ENCODE peak calls at places on chromosomes 2 and 18, in eight cellular contexts. J is psoas muscle; P is endodermal cell; U is osteoblast; V is uterus; C is CD4-positive, CD25-positive, alpha-beta regulatory T cell; Q is CD4-positive, alpha-beta T cell; Y is esophagus squamous epithelium. K is an unnamed sample.

GRCh38 chr18:7272268-7273049 is 41.6 kb downstream of the LRRC30 start:
- DNase-seq in Y (no peak), J (peak), V (peak), Q (no peak), U (peak), P (peak), C (no peak), K (peak)

GRCh38 chr18:63236417-63236816 is 83.2 kb downstream of the BCL2 start:
- DNase-seq in J (peak), C (no peak), Y (no peak), U (no peak), P (no peak), Q (no peak), V (no peak), K (no peak)

GRCh38 chr2:190835303-190835930 is 45.2 kb upstream of the GLS start:
- DNase-seq in U (peak), Y (no peak), J (peak), V (peak), Q (no peak), P (no peak), C (no peak), K (peak)

GRCh38 chr2:12960671-12961070 is 243.9 kb downstream of the TRIB2 start:
- DNase-seq in V (no peak), P (no peak), Q (no peak), U (peak), C (no peak), J (no peak), Y (no peak), K (no peak)

GRCh38 chr18:57095884-57096283 is 51.0 kb upstream of the BOD1L2 start:
- DNase-seq in J (no peak), U (no peak), P (no peak), V (no peak), Q (no peak), Y (no peak), C (no peak), K (no peak)

GRCh38 chr18:64203295-64203694 is 54.4 kb upstream of the LINC00305 start:
- DNase-seq in Q (no peak), V (no peak), P (no peak), Y (no peak), C (no peak), U (no peak), J (no peak), K (no peak)

GRCh38 chr2:205464681-205465080 is 217.6 kb upstream of the NRP2 start:
- DNase-seq in J (no peak), P (peak), V (no peak), C (no peak), U (no peak), Q (no peak), Y (no peak), K (no peak)

GRCh38 chr2:106572541-106573148 is 85.5 kb downstream of the CD8B2 start:
- DNase-seq in Y (no peak), C (no peak), V (no peak), Q (no peak), J (no peak), P (peak), U (no peak), K (no peak)

GRCh38 chr2:171492664-171493063 is 29.6 kb upstream of the CYBRD1 start:
- DNase-seq in P (no peak), Q (no peak), V (no peak), J (no peak), Y (no peak), C (no peak), U (no peak), K (no peak)

GRCh38 chr18:42760290-42760689 is 355.2 kb downstream of the RIT2 start:
- DNase-seq in P (no peak), C (no peak), J (no peak), Y (no peak), U (no peak), V (no peak), Q (no peak), K (no peak)

DNA sequence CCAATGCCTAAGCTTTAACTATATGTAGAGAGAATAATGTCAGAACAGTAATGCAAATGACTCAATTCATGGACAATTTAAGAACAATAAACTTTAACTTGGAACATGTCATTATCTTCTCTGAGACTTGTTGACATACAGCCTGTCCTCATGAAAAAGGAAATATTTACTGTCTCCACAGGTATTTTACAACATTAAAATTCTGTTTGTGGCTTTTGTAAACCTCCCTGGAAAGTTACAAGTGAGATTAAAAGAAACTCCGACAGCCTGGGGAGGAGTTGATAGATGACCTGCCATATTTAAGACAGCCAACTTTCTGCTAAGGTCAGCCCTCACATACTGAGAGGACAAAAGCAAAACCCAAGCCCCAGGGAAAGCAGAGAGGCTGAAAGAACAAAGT is 350.3 kb downstream of the RIT2 start:
- DNase-seq in P (no peak), U (no peak), V (no peak), Q (no peak), Y (no peak), C (no peak), J (no peak), K (no peak)
- H3K27ac ChIP-seq in P (no peak), U (no peak), V (no peak), Q (no peak), Y (no peak), C (no peak), J (no peak), K (no peak)

DNA sequence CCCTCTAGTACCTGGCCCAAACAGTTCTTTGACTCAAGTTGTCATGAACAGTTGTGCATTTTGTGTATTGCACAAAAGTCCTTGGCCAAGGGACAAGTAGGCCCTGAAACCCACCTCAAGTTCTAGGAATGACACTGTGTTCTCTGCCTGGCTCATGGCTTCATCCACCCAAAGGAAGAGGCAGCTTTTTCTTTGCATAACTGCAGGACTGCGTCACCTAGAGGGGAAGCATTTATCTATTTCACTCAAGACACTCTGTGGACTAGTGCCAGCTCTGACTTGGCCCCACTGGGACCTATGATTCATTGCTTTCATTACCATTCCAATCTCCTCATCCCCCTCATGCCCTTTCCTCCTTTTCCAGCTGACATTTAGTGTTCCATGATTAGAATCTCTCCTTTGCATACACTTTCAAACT is 119.3 kb upstream of the SIX2 start:
- DNase-seq in U (peak), J (peak), Q (no peak), P (no peak), Y (no peak), C (no peak), V (peak), K (no peak)
- H3K27ac ChIP-seq in U (peak), J (no peak), Q (no peak), P (no peak), Y (no peak), C (no peak), V (peak), K (no peak)

DNA sequence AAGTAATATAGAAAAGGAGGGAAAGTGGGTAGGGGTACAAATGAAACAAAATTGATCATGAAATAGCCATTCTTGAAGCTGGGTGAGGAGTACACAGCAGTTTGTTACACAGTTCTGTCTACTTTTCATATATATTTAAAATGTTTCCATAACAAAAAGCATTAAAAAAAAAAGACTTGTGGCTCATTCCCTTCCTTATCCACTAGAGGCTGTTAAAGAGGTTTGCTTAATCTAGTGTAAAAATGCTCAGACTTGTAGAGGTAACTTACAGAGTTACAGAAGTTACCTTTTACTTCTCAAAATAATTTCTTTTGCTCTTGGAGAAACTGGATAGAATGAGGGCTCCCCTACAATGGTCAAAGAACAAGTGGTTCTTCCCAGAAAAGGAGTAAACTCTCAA is 8.1 kb upstream of the WIPF1 start:
- DNase-seq in Y (no peak), U (no peak), V (no peak), J (no peak), P (no peak), C (no peak), Q (no peak), K (no peak)
- H3K27ac ChIP-seq in Y (no peak), U (peak), V (no peak), J (no peak), P (no peak), C (peak), Q (peak), K (peak)

GRCh38 chr2:128367601-128368359 is 49.1 kb upstream of the HS6ST1 start:
- DNase-seq in C (no peak), J (peak), V (no peak), Q (no peak), P (peak), U (peak), Y (no peak), K (no peak)

GRCh38 chr2:128364441-128364911 is 45.8 kb upstream of the HS6ST1 start:
- DNase-seq in P (peak), V (no peak), C (no peak), J (peak), Q (no peak), Y (no peak), U (no peak), K (no peak)

GRCh38 chr2:128363991-128364390 is 45.3 kb upstream of the HS6ST1 start:
- DNase-seq in Y (no peak), Q (no peak), C (no peak), J (no peak), U (peak), V (no peak), P (peak), K (no peak)

GRCh38 chr2:128366746-128367511 is 48.3 kb upstream of the HS6ST1 start:
- DNase-seq in P (peak), V (no peak), C (no peak), J (no peak), Q (no peak), Y (no peak), U (peak), K (no peak)

DNA sequence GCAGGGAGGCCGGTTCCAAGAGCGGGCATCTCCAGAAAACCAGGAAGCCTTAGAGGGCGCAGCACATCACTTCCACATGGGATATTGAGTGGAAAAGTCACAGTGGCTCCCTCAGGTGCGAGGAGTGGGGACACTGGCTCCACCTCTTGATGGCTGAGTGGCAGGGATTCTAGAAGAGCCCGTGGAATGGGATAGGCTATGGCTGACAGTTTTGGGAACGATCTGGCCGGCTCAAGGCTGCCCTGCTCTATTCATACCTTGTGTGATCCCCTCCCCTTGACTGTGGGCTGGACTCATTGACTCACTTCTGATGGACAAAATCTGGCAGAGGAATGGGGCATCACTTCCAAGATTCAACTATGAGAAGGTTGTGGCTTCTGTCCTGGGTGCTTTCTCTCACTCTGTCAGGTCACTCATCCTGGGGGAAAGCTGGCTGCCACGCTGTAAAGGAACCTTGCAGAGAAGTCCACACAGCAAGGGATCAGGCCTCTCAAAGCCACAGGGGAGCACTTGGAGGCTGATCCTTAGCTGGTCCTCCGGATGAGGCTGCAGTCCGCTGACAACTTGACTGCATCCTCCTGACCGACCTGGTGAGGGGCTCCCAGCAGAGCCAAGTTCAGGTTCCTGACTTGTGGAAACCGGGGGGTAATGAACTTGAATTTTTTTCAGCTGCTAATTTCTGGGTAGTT is 46.7 kb upstream of the HS6ST1 start:
- DNase-seq in C (no peak), J (peak), P (peak), Y (no peak), V (no peak), U (peak), Q (no peak), K (no peak)
- H3K27ac ChIP-seq in C (no peak), J (no peak), P (no peak), Y (no peak), V (no peak), U (no peak), Q (no peak), K (no peak)

GRCh38 chr2:223612501-223612900 is 10.3 kb upstream of the SCG2 start:
- DNase-seq in Q (no peak), V (no peak), U (peak), C (no peak), P (no peak), J (no peak), Y (no peak), K (no peak)
- H3K27ac ChIP-seq in Q (no peak), V (peak), U (peak), C (no peak), P (peak), J (peak), Y (no peak), K (peak)

DNA sequence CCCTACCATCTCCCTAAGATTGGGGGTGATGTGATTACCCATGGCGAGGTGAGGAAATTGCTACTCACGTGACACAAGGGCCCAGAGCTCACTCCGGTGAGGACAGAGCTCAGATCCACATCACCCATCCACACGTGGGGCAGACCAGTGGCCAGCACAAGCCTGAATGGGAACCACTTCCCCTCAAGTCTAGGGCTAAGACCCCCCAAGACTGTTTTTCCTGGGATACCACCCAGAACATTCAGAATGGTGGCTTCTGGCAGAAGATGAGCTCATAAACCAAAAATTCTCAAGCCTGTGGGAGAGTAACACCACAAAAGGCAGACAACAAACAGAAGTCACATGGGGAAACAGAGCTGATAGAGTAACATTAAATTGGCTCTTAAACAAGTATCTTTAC is 321.4 kb downstream of the ALK start:
- DNase-seq in Q (no peak), J (no peak), C (no peak), U (no peak), Y (no peak), P (no peak), V (no peak), K (no peak)
- H3K27ac ChIP-seq in Q (no peak), J (no peak), C (no peak), U (no peak), Y (no peak), P (no peak), V (peak), K (no peak)

DNA sequence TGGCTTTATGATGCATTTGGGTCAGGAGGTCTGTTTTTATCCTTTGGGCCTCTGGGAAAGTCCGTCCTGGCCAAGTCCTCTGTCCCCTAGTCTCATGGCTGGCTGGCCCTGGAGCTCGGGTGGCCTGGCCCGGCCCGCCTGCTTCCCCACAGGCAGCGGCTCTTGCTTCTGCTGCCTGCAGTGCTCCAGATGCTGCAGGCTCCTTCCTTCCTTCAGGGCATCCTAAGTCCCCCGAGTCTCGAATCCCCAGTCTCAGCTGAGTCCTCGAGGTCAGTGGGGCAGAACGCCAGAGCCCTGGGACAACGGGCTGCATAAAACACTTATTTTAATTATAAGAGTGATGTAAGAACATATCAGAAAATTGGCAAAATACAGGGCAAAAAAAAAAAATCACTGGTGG is 71.2 kb downstream of the HPCAL1 start:
- DNase-seq in V (no peak), C (no peak), Q (no peak), Y (no peak), P (no peak), U (peak), J (peak), K (no peak)
- H3K27ac ChIP-seq in V (no peak), C (no peak), Q (no peak), Y (no peak), P (no peak), U (no peak), J (no peak), K (no peak)